ENCODE peak calls at places on chromosomes 6 and 20, in five cellular contexts. One of them, this sample, is unnamed.

GRCh38 chr6:41306187-41306854 is 19.8 kb upstream of the TREM1 start:
- DNase-seq in nephron progenitor cell: peak; percentile 49
- DNase-seq in suprapubic skin: no peak
- DNase-seq in cardiac muscle cell: peak; percentile 55
- DNase-seq in astrocyte: peak; percentile 10
- DNase-seq in this sample: no peak

GRCh38 chr20:973785-974194 is 28.3 kb downstream of the RSPO4 start:
- DNase-seq in nephron progenitor cell: no peak
- DNase-seq in suprapubic skin: no peak
- DNase-seq in cardiac muscle cell: peak; percentile 72
- DNase-seq in astrocyte: no peak
- DNase-seq in this sample: no peak

GRCh38 chr6:76612818-76613452 is 540.5 kb upstream of the IMPG1 start:
- DNase-seq in nephron progenitor cell: no peak
- DNase-seq in suprapubic skin: no peak
- DNase-seq in cardiac muscle cell: no peak
- DNase-seq in astrocyte: no peak
- DNase-seq in this sample: no peak

GRCh38 chr20:50111120-50111828 is 1.7 kb downstream of the UBE2V1 start:
- DNase-seq in nephron progenitor cell: no peak
- DNase-seq in suprapubic skin: peak; percentile 13
- DNase-seq in cardiac muscle cell: peak; percentile 38
- DNase-seq in astrocyte: peak; percentile 61
- DNase-seq in this sample: no peak

GRCh38 chr6:71476371-71476770 is 187.8 kb downstream of the OGFRL1 start:
- DNase-seq in nephron progenitor cell: no peak
- DNase-seq in suprapubic skin: no peak
- DNase-seq in cardiac muscle cell: no peak
- DNase-seq in astrocyte: no peak
- DNase-seq in this sample: no peak

GRCh38 chr6:78770766-78771165 is 96.6 kb upstream of the IRAK1BP1 start:
- DNase-seq in nephron progenitor cell: no peak
- DNase-seq in suprapubic skin: no peak
- DNase-seq in cardiac muscle cell: no peak
- DNase-seq in astrocyte: no peak
- DNase-seq in this sample: no peak

GRCh38 chr6:3288711-3289663 is 30.2 kb downstream of the PSMG4 start:
- DNase-seq in nephron progenitor cell: no peak
- DNase-seq in suprapubic skin: peak; percentile 78
- DNase-seq in cardiac muscle cell: no peak
- DNase-seq in astrocyte: no peak
- DNase-seq in this sample: no peak

GRCh38 chr6:50815436-50816114 is 3.1 kb upstream of the TFAP2B start:
- DNase-seq in nephron progenitor cell: no peak
- DNase-seq in suprapubic skin: no peak
- DNase-seq in cardiac muscle cell: peak; percentile 22
- DNase-seq in astrocyte: no peak
- DNase-seq in this sample: no peak

GRCh38 chr6:33277663-33278391 is 904 bp downstream of the B3GALT4 start:
- DNase-seq in nephron progenitor cell: no peak
- DNase-seq in suprapubic skin: no peak
- DNase-seq in cardiac muscle cell: no peak
- DNase-seq in astrocyte: no peak
- DNase-seq in this sample: no peak

GRCh38 chr6:54020311-54020710 is 90.9 kb upstream of the MLIP start:
- DNase-seq in nephron progenitor cell: no peak
- DNase-seq in suprapubic skin: no peak
- DNase-seq in cardiac muscle cell: no peak
- DNase-seq in astrocyte: no peak
- DNase-seq in this sample: no peak

GRCh38 chr6:38215225-38215624 is 395.7 kb downstream of the ZFAND3 start:
- DNase-seq in nephron progenitor cell: no peak
- DNase-seq in suprapubic skin: no peak
- DNase-seq in cardiac muscle cell: no peak
- DNase-seq in astrocyte: no peak
- DNase-seq in this sample: no peak

GRCh38 chr6:48986803-48987202 is 476.2 kb downstream of the MMUT start:
- DNase-seq in nephron progenitor cell: no peak
- DNase-seq in suprapubic skin: no peak
- DNase-seq in cardiac muscle cell: no peak
- DNase-seq in astrocyte: no peak
- DNase-seq in this sample: no peak

GRCh38 chr20:38152175-38153010 is 12.7 kb downstream of the TGM2 start:
- DNase-seq in nephron progenitor cell: peak; percentile 53
- DNase-seq in suprapubic skin: peak; percentile 86
- DNase-seq in cardiac muscle cell: peak; percentile 72
- DNase-seq in astrocyte: peak; percentile 68
- DNase-seq in this sample: no peak

GRCh38 chr20:24657211-24657610 is 187.8 kb downstream of the SYNDIG1 start:
- DNase-seq in nephron progenitor cell: peak; percentile 25
- DNase-seq in suprapubic skin: no peak
- DNase-seq in cardiac muscle cell: peak; percentile 35
- DNase-seq in astrocyte: peak; percentile 45
- DNase-seq in this sample: no peak

GRCh38 chr6:37538107-37538506 is 38.4 kb upstream of the CCDC167 start:
- DNase-seq in nephron progenitor cell: no peak
- DNase-seq in suprapubic skin: no peak
- DNase-seq in cardiac muscle cell: no peak
- DNase-seq in astrocyte: no peak
- DNase-seq in this sample: no peak

GRCh38 chr20:35461620-35462019 is 6.2 kb downstream of the CEP250 start:
- DNase-seq in nephron progenitor cell: no peak
- DNase-seq in suprapubic skin: no peak
- DNase-seq in cardiac muscle cell: peak; percentile 17
- DNase-seq in astrocyte: peak; percentile 29
- DNase-seq in this sample: no peak

GRCh38 chr20:49320460-49320859 is 42.6 kb upstream of the ZNFX1 start:
- DNase-seq in nephron progenitor cell: peak; percentile 25
- DNase-seq in suprapubic skin: no peak
- DNase-seq in cardiac muscle cell: peak; percentile 74
- DNase-seq in astrocyte: peak; percentile 27
- DNase-seq in this sample: no peak

GRCh38 chr6:21596379-21597242 is 3.1 kb downstream of the SOX4 start:
- DNase-seq in nephron progenitor cell: peak; percentile 76
- DNase-seq in suprapubic skin: no peak
- DNase-seq in cardiac muscle cell: peak; percentile 66
- DNase-seq in astrocyte: peak; percentile 56
- DNase-seq in this sample: peak; percentile 80

GRCh38 chr6:95866732-95867131 is 149.0 kb upstream of the FUT9 start:
- DNase-seq in nephron progenitor cell: no peak
- DNase-seq in suprapubic skin: no peak
- DNase-seq in cardiac muscle cell: no peak
- DNase-seq in astrocyte: no peak
- DNase-seq in this sample: no peak

GRCh38 chr6:137775192-137775591 is 91.9 kb upstream of the TNFAIP3 start:
- DNase-seq in nephron progenitor cell: no peak
- DNase-seq in suprapubic skin: no peak
- DNase-seq in cardiac muscle cell: no peak
- DNase-seq in astrocyte: no peak
- DNase-seq in this sample: no peak

GRCh38 chr6:20706293-20707165 is 172.3 kb downstream of the CDKAL1 start:
- DNase-seq in nephron progenitor cell: no peak
- DNase-seq in suprapubic skin: no peak
- DNase-seq in cardiac muscle cell: no peak
- DNase-seq in astrocyte: peak; percentile 82
- DNase-seq in this sample: no peak

GRCh38 chr20:49578436-49578835 is 10.5 kb upstream of the PTGIS start:
- DNase-seq in nephron progenitor cell: no peak
- DNase-seq in suprapubic skin: no peak
- DNase-seq in cardiac muscle cell: no peak
- DNase-seq in astrocyte: no peak
- DNase-seq in this sample: no peak

GRCh38 chr6:39670519-39670918 is 54.7 kb downstream of the KIF6 start:
- DNase-seq in nephron progenitor cell: no peak
- DNase-seq in suprapubic skin: no peak
- DNase-seq in cardiac muscle cell: no peak
- DNase-seq in astrocyte: no peak
- DNase-seq in this sample: no peak

GRCh38 chr20:41166201-41167117 is 29.1 kb downstream of the PLCG1 start:
- DNase-seq in nephron progenitor cell: no peak
- DNase-seq in suprapubic skin: no peak
- DNase-seq in cardiac muscle cell: no peak
- DNase-seq in astrocyte: no peak
- DNase-seq in this sample: no peak

GRCh38 chr6:16578695-16579094 is 182.6 kb downstream of the ATXN1 start:
- DNase-seq in nephron progenitor cell: no peak
- DNase-seq in suprapubic skin: no peak
- DNase-seq in cardiac muscle cell: no peak
- DNase-seq in astrocyte: no peak
- DNase-seq in this sample: no peak

GRCh38 chr6:63635165-63635562 is 438 bp upstream of the PHF3 start:
- DNase-seq in nephron progenitor cell: no peak
- DNase-seq in suprapubic skin: no peak
- DNase-seq in cardiac muscle cell: no peak
- DNase-seq in astrocyte: peak; percentile 1
- DNase-seq in this sample: no peak

GRCh38 chr6:3308106-3308505 is 49.4 kb downstream of the PSMG4 start:
- DNase-seq in nephron progenitor cell: no peak
- DNase-seq in suprapubic skin: peak; percentile 54
- DNase-seq in cardiac muscle cell: no peak
- DNase-seq in astrocyte: no peak
- DNase-seq in this sample: no peak

GRCh38 chr6:120378582-120379220 is 955.6 kb downstream of the TBC1D32 start:
- DNase-seq in nephron progenitor cell: no peak
- DNase-seq in suprapubic skin: no peak
- DNase-seq in cardiac muscle cell: peak; percentile 64
- DNase-seq in astrocyte: no peak
- DNase-seq in this sample: no peak
- TF ChIP-seq CTCF in nephron progenitor cell: peak; percentile 56
- TF ChIP-seq CTCF in suprapubic skin: no peak
- TF ChIP-seq CTCF in cardiac muscle cell: peak; percentile 70
- TF ChIP-seq CTCF in astrocyte: peak; percentile 60
- TF ChIP-seq CTCF in this sample: peak; percentile 70

DNA sequence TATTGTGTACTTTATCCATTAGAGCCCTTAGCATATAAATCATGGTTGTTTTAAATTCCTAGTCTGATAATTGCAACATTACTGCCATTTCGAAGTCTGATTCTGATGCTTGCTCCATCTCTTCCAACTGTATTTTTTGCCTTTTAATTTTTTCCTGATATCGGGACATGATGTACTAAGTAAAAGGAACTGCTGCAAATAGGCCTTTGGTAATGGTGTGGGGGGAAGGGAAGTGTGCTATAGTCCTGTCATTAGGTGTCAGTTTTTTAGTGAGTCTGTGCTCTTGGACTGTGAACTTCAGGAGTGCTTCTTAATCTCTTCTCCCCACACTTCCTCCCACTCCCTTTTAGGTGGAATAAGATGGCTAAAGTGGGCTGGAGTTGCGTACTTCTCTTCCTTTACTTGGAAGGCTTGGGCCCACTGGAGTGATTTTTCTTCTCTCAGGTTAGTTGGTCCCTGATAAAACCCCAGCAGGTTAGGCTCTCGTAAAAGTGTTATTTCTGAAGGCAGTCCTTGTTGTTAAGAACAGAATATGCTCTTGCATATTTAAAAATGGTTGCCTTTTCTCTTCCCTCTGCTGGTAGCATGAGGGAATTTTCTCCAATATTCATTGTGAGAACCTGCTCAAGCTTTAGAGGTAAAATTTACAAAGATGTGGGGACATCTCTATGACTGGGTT is 18.1 kb downstream of the STXBP5 start:
- DNase-seq in nephron progenitor cell: no peak
- DNase-seq in suprapubic skin: no peak
- DNase-seq in cardiac muscle cell: peak; percentile 44
- DNase-seq in astrocyte: no peak
- DNase-seq in this sample: no peak
- TF ChIP-seq CTCF in nephron progenitor cell: peak; percentile 33
- TF ChIP-seq CTCF in suprapubic skin: peak; percentile 30
- TF ChIP-seq CTCF in cardiac muscle cell: peak; percentile 47
- TF ChIP-seq CTCF in astrocyte: peak; percentile 40
- TF ChIP-seq CTCF in this sample: peak; percentile 72

DNA sequence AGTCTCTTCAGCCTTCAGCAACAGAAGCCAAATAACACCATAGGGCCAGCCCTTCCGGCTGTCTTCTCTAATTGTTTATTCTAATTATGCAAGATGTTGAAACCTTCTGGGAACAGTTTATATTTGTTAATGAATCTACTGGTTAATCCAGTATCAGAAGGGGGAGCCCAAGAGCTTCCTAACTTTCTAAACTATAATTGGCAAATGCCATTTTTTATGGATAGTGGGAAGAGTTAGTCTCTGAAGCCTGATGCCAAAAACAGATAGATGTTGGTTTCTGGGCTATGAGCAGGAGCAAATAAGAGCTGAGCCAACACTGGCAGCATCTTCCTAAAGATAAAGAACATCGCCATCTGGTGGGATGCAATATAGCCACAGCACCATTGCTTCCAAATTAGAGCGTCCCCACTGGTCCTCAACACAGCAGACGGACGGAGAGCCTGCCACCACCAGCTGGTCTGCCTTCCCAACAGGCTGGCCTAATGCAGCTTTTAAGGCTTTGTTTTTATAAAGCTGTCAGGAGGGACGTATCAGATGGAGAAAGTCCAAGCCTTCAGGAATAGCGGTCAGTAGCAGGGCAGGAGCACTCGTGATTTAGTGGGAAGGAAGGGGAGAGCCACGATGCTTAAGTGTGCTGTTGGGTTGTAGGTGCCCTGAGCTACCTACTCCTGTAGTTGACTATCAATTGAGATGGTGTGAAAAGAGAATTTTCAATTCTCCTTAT is 118.8 kb downstream of the RALGAPA2 start:
- DNase-seq in nephron progenitor cell: peak; percentile 26
- DNase-seq in suprapubic skin: no peak
- DNase-seq in cardiac muscle cell: peak; percentile 63
- DNase-seq in astrocyte: peak; percentile 28
- DNase-seq in this sample: no peak
- TF ChIP-seq CTCF in nephron progenitor cell: peak; percentile 51
- TF ChIP-seq CTCF in suprapubic skin: peak; percentile 13
- TF ChIP-seq CTCF in cardiac muscle cell: peak; percentile 65
- TF ChIP-seq CTCF in astrocyte: peak; percentile 48
- TF ChIP-seq CTCF in this sample: peak; percentile 69

DNA sequence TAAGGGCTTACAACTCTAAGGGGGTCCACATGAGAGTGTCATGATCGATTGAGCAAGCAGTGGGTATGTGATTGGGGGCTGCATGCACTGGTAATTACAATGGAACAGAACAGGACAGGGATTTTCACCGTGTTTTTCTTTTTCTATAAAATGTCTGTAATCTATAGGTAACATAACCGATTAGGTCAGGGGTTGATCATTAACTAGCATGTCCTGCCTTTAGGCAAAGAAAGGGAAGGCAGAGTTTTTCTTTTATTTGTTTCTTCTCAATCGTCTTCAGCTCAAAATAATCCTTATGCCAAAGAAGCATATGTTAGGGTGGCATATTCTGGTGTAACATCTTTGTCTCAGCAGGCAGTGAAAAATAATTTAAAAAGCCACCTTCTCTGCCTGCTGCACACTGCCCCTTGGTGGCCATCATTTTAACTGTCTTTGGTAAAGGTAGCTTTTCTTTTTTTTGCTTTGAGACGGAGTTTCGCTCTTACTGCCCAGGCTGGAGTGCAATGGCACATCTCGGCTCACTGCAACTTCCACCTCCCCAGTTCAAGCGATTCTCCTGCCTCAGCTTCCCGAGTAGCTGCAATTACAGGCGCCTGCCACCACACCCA is 9.7 kb upstream of the CEP43 start:
- DNase-seq in nephron progenitor cell: no peak
- DNase-seq in suprapubic skin: no peak
- DNase-seq in cardiac muscle cell: peak; percentile 62
- DNase-seq in astrocyte: no peak
- DNase-seq in this sample: no peak
- TF ChIP-seq CTCF in nephron progenitor cell: no peak
- TF ChIP-seq CTCF in suprapubic skin: no peak
- TF ChIP-seq CTCF in cardiac muscle cell: peak; percentile 48
- TF ChIP-seq CTCF in astrocyte: peak; percentile 31
- TF ChIP-seq CTCF in this sample: peak; percentile 61